ENCODE peak calls at places on chromosomes 7 and 10, in ten cellular contexts. K is NCI-H1417 treated with DMSO at 0.1 percent for 48 hours, Q is astrocyte of the hippocampus, G is Right ventricle myocardium inferior, P is M059J, O is lung, I is nucleus accumbens, H is HT1080, N is posterior vena cava, Y is cardiac fibroblast. R is an unnamed sample.

GRCh38 chr10:56880541-56880940 is 519.5 kb upstream of the ZWINT start:
- DNase-seq in K (no peak), Q (no peak), G (no peak), P (no peak), O (peak), I (no peak), H (no peak), N (no peak), Y (no peak), R (no peak)

GRCh38 chr10:28587970-28588290 is 55.0 kb downstream of the WAC start:
- DNase-seq in K (no peak), Q (peak), G (no peak), P (peak), O (no peak), I (no peak), H (no peak), N (no peak), Y (peak), R (no peak)

GRCh38 chr10:6185039-6185716 is 17.6 kb upstream of the PFKFB3 start:
- DNase-seq in K (no peak), Q (no peak), G (no peak), P (no peak), O (no peak), I (no peak), H (no peak), N (no peak), Y (no peak), R (no peak)

GRCh38 chr7:131879424-131879823 is 323.0 kb upstream of the PODXL start:
- DNase-seq in K (no peak), Q (no peak), G (no peak), P (no peak), O (no peak), I (no peak), H (no peak), N (no peak), Y (no peak), R (no peak)

GRCh38 chr10:690227-691161 is 1.0 kb upstream of the DIP2C start:
- DNase-seq in K (no peak), Q (no peak), G (no peak), P (no peak), O (no peak), I (no peak), H (no peak), N (no peak), Y (peak), R (no peak)

GRCh38 chr7:136179154-136179553 is 202.0 kb upstream of the MTPN start:
- DNase-seq in K (no peak), Q (no peak), G (no peak), P (no peak), O (no peak), I (no peak), H (no peak), N (no peak), Y (no peak), R (no peak)

GRCh38 chr7:103117465-103117864 is 31.4 kb downstream of the NAPEPLD start:
- DNase-seq in K (no peak), Q (no peak), G (no peak), P (no peak), O (no peak), I (no peak), H (no peak), N (no peak), Y (no peak), R (no peak)

GRCh38 chr7:77284633-77285032 is 85.0 kb upstream of the FGL2 start:
- DNase-seq in K (no peak), Q (no peak), G (no peak), P (no peak), O (no peak), I (no peak), H (no peak), N (no peak), Y (no peak), R (no peak)

GRCh38 chr10:4546500-4546899 is 279.5 kb upstream of the AKR1E2 start:
- DNase-seq in K (no peak), Q (peak), G (no peak), P (peak), O (no peak), I (no peak), H (peak), N (no peak), Y (peak), R (no peak)

GRCh38 chr7:94041529-94041928 is 37.4 kb upstream of the BET1 start:
- DNase-seq in K (no peak), Q (peak), G (no peak), P (peak), O (no peak), I (no peak), H (peak), N (no peak), Y (peak), R (no peak)

GRCh38 chr7:99036531-99037175 is 107.3 kb downstream of the SMURF1 start:
- DNase-seq in K (no peak), Q (peak), G (no peak), P (peak), O (no peak), I (no peak), H (peak), N (peak), Y (peak), R (no peak)

GRCh38 chr7:55214707-55215106 is 150.4 kb upstream of the LANCL2 start:
- DNase-seq in K (no peak), Q (peak), G (no peak), P (peak), O (no peak), I (no peak), H (no peak), N (no peak), Y (no peak), R (no peak)

GRCh38 chr10:80454526-80455460 is 683 bp downstream of the TSPAN14 start:
- DNase-seq in K (no peak), Q (peak), G (peak), P (peak), O (peak), I (no peak), H (no peak), N (no peak), Y (no peak), R (no peak)

GRCh38 chr7:100171087-100171681 is 2.8 kb upstream of the GAL3ST4 start:
- DNase-seq in K (no peak), Q (peak), G (no peak), P (no peak), O (no peak), I (no peak), H (no peak), N (peak), Y (no peak), R (no peak)

GRCh38 chr10:30134546-30134945 is 75.2 kb upstream of the JCAD start:
- DNase-seq in K (no peak), Q (no peak), G (no peak), P (no peak), O (no peak), I (no peak), H (no peak), N (no peak), Y (no peak), R (no peak)

GRCh38 chr7:158280467-158281154 is 307.0 kb downstream of the PTPRN2 start:
- DNase-seq in K (no peak), Q (no peak), G (peak), P (no peak), O (no peak), I (no peak), H (no peak), N (peak), Y (no peak), R (no peak)

GRCh38 chr10:11451640-11452260 is 159.7 kb downstream of the USP6NL start:
- DNase-seq in K (no peak), Q (no peak), G (no peak), P (no peak), O (no peak), I (no peak), H (no peak), N (no peak), Y (no peak), R (no peak)